ENCODE peak calls at places on chromosomes 5 and 9, in nine cellular contexts. X is lower leg skin; A is CD8-positive, alpha-beta T cell; L is H9; N is HL-60; G is BJ; J is tibial artery; Y is neural crest cell; B is astrocyte of the spinal cord. C is an unnamed sample.

GRCh38 chr5:161152415-161152814 is 300.4 kb upstream of the ATP10B start:
- DNase-seq in X (no peak), A (no peak), L (no peak), N (no peak), G (no peak), J (no peak), Y (no peak), B (no peak), C (no peak)

GRCh38 chr5:42520957-42521356 is 97.7 kb downstream of the GHR start:
- DNase-seq in X (no peak), A (no peak), L (no peak), N (no peak), G (no peak), J (no peak), Y (no peak), B (no peak), C (no peak)

GRCh38 chr5:16418471-16418922 is 47.1 kb downstream of the ZNF622 start:
- DNase-seq in X (no peak), A (no peak), L (no peak), N (no peak), G (no peak), J (no peak), Y (no peak), B (no peak), C (no peak)

GRCh38 chr9:122897969-122898368 is 7.2 kb downstream of the RC3H2 start:
- DNase-seq in X (no peak), A (no peak), L (no peak), N (no peak), G (no peak), J (no peak), Y (no peak), B (no peak), C (no peak)

GRCh38 chr5:41790038-41790776 is 80.0 kb downstream of the OXCT1 start:
- DNase-seq in X (no peak), A (no peak), L (no peak), N (no peak), G (no peak), J (no peak), Y (no peak), B (peak), C (no peak)

GRCh38 chr5:116574682-116575634 is at the start of gene SEMA6A:
- DNase-seq in X (peak), A (no peak), L (peak), N (peak), G (peak), J (peak), Y (peak), B (peak), C (peak)

GRCh38 chr5:39941436-39941835 is 516.7 kb upstream of the DAB2 start:
- DNase-seq in X (no peak), A (no peak), L (no peak), N (no peak), G (no peak), J (no peak), Y (no peak), B (no peak), C (no peak)

GRCh38 chr5:142432369-142432863 is 107.6 kb upstream of the SPRY4 start:
- DNase-seq in X (peak), A (peak), L (no peak), N (no peak), G (no peak), J (no peak), Y (no peak), B (no peak), C (no peak)

GRCh38 chr5:148607406-148607805 is 46.9 kb downstream of the HTR4 start:
- DNase-seq in X (no peak), A (no peak), L (no peak), N (no peak), G (no peak), J (no peak), Y (no peak), B (no peak), C (no peak)

GRCh38 chr5:92403308-92403707 is 1020.2 kb upstream of the ARRDC3 start:
- DNase-seq in X (no peak), A (no peak), L (no peak), N (no peak), G (no peak), J (no peak), Y (no peak), B (no peak), C (no peak)

GRCh38 chr9:13786131-13786530 is 506.6 kb upstream of the MPDZ start:
- DNase-seq in X (no peak), A (no peak), L (no peak), N (no peak), G (no peak), J (peak), Y (no peak), B (peak), C (peak)

GRCh38 chr5:123367739-123368138 is 55.5 kb downstream of the CEP120 start:
- DNase-seq in X (no peak), A (no peak), L (no peak), N (no peak), G (no peak), J (no peak), Y (no peak), B (peak), C (peak)

GRCh38 chr5:137842296-137842695 is 25.4 kb upstream of the MYOT start:
- DNase-seq in X (no peak), A (no peak), L (no peak), N (no peak), G (no peak), J (no peak), Y (no peak), B (no peak), C (no peak)

GRCh38 chr5:133330956-133331355 is 279.1 kb downstream of the HSPA4 start:
- DNase-seq in X (no peak), A (no peak), L (no peak), N (no peak), G (no peak), J (no peak), Y (no peak), B (no peak), C (no peak)

GRCh38 chr5:147751156-147751830 is 31.2 kb downstream of the JAKMIP2 start:
- DNase-seq in X (no peak), A (no peak), L (no peak), N (no peak), G (no peak), J (no peak), Y (peak), B (no peak), C (no peak)

GRCh38 chr9:127168756-127169506 is 46.5 kb upstream of the ANGPTL2 start:
- DNase-seq in X (peak), A (no peak), L (no peak), N (no peak), G (no peak), J (peak), Y (no peak), B (peak), C (no peak)

GRCh38 chr9:107039546-107039945 is 176.6 kb downstream of the ZNF462 start:
- DNase-seq in X (no peak), A (no peak), L (no peak), N (no peak), G (no peak), J (no peak), Y (no peak), B (peak), C (no peak)

GRCh38 chr9:128421474-128422010 is 885 bp downstream of the CERCAM start:
- DNase-seq in X (peak), A (no peak), L (no peak), N (no peak), G (no peak), J (no peak), Y (no peak), B (no peak), C (no peak)

GRCh38 chr9:86288501-86288900 is 6.2 kb upstream of the ISCA1 start:
- DNase-seq in X (no peak), A (no peak), L (no peak), N (no peak), G (no peak), J (no peak), Y (no peak), B (no peak), C (no peak)

GRCh38 chr9:111661150-111661801 is at the start of gene GNG10:
- DNase-seq in X (peak), A (peak), L (peak), N (no peak), G (no peak), J (peak), Y (peak), B (peak), C (peak)

GRCh38 chr9:37963936-37964739 is 60.2 kb upstream of the SLC25A51 start:
- DNase-seq in X (peak), A (no peak), L (no peak), N (no peak), G (peak), J (peak), Y (peak), B (peak), C (peak)

GRCh38 chr9:89497181-89497963 is 541 bp downstream of the SEMA4D start:
- DNase-seq in X (no peak), A (no peak), L (no peak), N (no peak), G (no peak), J (no peak), Y (peak), B (no peak), C (no peak)

GRCh38 chr9:5263568-5264218 is 32.5 kb downstream of the INSL4 start:
- DNase-seq in X (no peak), A (no peak), L (no peak), N (no peak), G (no peak), J (no peak), Y (no peak), B (peak), C (peak)

GRCh38 chr5:167934561-167934971 is 356.9 kb upstream of the WWC1 start:
- DNase-seq in X (no peak), A (no peak), L (no peak), N (no peak), G (no peak), J (peak), Y (no peak), B (peak), C (no peak)

GRCh38 chr5:78896128-78896527 is 89.0 kb downstream of the ARSB start:
- DNase-seq in X (no peak), A (no peak), L (no peak), N (no peak), G (no peak), J (no peak), Y (no peak), B (peak), C (peak)

GRCh38 chr9:81678088-81678487 is 11.3 kb downstream of the TLE1 start:
- DNase-seq in X (no peak), A (no peak), L (no peak), N (no peak), G (no peak), J (no peak), Y (no peak), B (no peak), C (no peak)

GRCh38 chr9:33116855-33117254 is 40.4 kb upstream of the SMU1 start:
- DNase-seq in X (no peak), A (no peak), L (no peak), N (no peak), G (no peak), J (peak), Y (no peak), B (no peak), C (no peak)

DNA sequence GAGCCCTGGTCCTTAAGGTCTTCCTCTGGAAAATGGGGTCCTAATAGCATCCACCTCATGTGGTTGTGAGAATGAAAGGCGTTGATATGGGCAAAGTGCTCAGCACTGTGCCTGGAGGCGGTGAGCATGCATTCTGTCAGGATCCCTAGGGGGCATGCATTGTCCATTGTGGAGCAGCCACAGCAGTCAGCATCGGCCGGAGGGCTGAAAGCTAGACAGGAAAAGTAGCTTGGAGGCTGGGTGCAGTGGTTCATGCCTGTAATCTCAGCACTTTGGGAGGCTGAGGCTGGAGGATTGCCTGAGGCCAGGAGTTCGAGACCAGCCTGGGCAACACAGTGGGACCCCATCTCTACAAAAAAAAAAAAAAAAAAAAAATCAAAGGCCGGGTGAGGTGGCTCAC is 122.2 kb downstream of the LHX2 start:
- DNase-seq in X (peak), A (no peak), L (peak), N (no peak), G (no peak), J (peak), Y (peak), B (peak), C (no peak)
- TF ChIP-seq CTCF in X (no peak), A (no peak), L (peak), N (peak), G (peak), J (no peak), Y (no peak), B (peak), C (peak)

DNA sequence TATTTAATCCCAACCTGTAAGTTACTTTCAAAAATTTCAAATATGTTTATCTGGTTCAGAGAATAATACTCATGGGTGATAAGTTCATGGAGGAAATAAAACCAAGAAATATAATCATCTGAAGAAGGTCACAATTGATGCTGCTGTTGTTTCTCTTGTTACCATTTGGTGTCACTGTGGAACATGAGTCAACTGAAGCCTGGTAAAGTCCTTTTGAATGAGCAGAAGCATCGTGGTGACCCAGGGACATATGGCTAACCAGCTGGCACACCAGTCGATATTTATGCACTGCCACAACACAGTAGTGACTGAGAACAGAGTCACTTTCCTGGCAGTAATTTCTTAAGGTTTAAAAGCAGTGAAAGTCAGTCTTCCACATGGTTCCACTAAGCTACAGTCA is 612.9 kb upstream of the TLE4 start:
- DNase-seq in X (no peak), A (no peak), L (no peak), N (no peak), G (no peak), J (no peak), Y (no peak), B (no peak), C (no peak)
- TF ChIP-seq CTCF in X (no peak), A (no peak), L (peak), N (no peak), G (no peak), J (no peak), Y (peak), B (peak), C (peak)

GRCh38 chr5:175846332-175846731 is 25.0 kb upstream of the CPLX2 start:
- DNase-seq in X (no peak), A (no peak), L (no peak), N (no peak), G (no peak), J (no peak), Y (no peak), B (no peak), C (no peak)

GRCh38 chr5:175849153-175849552 is 22.2 kb upstream of the CPLX2 start:
- DNase-seq in X (no peak), A (no peak), L (no peak), N (no peak), G (no peak), J (no peak), Y (no peak), B (no peak), C (no peak)

GRCh38 chr5:175848676-175849075 is 22.7 kb upstream of the CPLX2 start:
- DNase-seq in X (no peak), A (no peak), L (no peak), N (no peak), G (no peak), J (no peak), Y (no peak), B (no peak), C (no peak)

GRCh38 chr5:175847061-175847460 is 24.3 kb upstream of the CPLX2 start:
- DNase-seq in X (no peak), A (no peak), L (no peak), N (no peak), G (no peak), J (no peak), Y (no peak), B (no peak), C (no peak)

GRCh38 chr5:175847503-175847902 is 23.9 kb upstream of the CPLX2 start:
- DNase-seq in X (no peak), A (no peak), L (peak), N (no peak), G (no peak), J (no peak), Y (no peak), B (no peak), C (no peak)
- TF ChIP-seq CTCF in X (no peak), A (no peak), L (peak), N (peak), G (peak), J (no peak), Y (peak), B (peak), C (peak)

GRCh38 chr9:121567142-121568100 is 67.8 kb upstream of the GGTA1 start:
- DNase-seq in X (no peak), A (no peak), L (no peak), N (no peak), G (no peak), J (peak), Y (no peak), B (peak), C (no peak)
- TF ChIP-seq CTCF in X (no peak), A (no peak), L (no peak), N (no peak), G (no peak), J (peak), Y (no peak), B (no peak), C (no peak)

GRCh38 chr9:87683751-87684626 is 41.9 kb upstream of the CTSL start:
- DNase-seq in X (peak), A (no peak), L (peak), N (no peak), G (no peak), J (no peak), Y (no peak), B (no peak), C (no peak)

GRCh38 chr9:87685431-87685830 is 40.5 kb upstream of the CTSL start:
- DNase-seq in X (peak), A (no peak), L (peak), N (no peak), G (no peak), J (no peak), Y (no peak), B (no peak), C (no peak)

GRCh38 chr9:87686520-87687090 is 39.3 kb upstream of the CTSL start:
- DNase-seq in X (no peak), A (no peak), L (no peak), N (no peak), G (no peak), J (no peak), Y (no peak), B (no peak), C (no peak)

GRCh38 chr9:87685871-87686519 is 39.9 kb upstream of the CTSL start:
- DNase-seq in X (peak), A (no peak), L (peak), N (no peak), G (no peak), J (no peak), Y (no peak), B (no peak), C (peak)

DNA sequence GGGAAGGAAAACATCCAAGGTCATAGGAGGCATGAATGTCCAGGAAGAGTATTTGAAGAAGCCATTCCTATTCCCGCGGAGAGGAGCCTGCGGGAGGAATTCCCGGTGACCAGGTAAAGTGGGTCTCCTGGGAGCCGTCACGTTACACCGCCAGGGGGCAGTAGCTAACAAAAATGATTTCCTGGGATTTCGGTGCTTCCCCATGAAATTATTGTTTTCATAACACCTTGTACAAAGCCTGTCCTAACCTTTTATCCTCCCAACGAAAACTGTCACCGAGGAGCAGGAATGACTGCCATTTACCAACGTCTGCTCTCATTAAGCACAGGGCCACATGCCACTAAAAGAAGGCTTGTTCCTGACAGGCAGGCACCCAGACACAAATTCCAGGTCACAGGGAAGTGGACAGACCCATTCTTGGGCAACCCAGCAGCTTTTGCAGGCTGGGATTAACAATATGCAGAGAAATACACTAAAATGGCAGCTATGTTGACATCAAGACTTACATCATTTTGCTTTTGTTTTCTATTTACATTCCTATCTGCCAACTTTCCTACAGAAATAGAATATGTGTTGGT is 41.2 kb upstream of the CTSL start:
- DNase-seq in X (peak), A (no peak), L (peak), N (no peak), G (no peak), J (no peak), Y (peak), B (no peak), C (no peak)
- TF ChIP-seq CTCF in X (no peak), A (no peak), L (peak), N (peak), G (peak), J (peak), Y (peak), B (peak), C (peak)

DNA sequence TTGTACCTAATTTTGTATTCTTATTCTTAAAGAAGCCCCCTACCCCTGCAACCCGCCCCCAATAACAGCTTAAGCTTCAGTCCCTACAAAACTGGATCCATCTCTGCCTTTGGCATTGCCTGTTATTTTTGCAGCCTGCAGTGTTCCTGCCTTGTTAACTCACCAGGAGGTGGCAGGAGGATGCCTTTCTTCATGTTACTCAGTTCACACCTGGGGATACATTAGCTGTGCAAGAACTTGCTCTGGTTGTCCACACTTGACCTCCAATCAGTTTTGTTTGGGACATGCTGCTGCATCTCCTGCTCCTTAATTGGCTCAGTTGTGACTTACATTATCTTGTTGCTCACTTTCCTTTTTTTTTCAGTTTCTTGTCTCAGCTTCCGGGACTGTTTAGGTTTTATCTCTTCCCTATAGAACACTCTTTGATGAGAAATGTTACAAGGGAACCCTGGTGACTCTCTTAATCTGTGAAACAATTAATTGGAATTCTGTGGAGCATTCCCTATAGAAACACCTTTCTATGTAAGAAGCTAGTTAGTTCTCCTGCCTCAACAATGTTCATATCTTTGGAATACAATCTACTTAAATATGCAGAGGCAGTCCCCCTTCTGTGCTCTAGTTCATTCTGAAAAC is 467.7 kb upstream of the ACO1 start:
- DNase-seq in X (no peak), A (no peak), L (peak), N (no peak), G (no peak), J (no peak), Y (no peak), B (no peak), C (no peak)
- TF ChIP-seq CTCF in X (no peak), A (no peak), L (peak), N (no peak), G (no peak), J (no peak), Y (no peak), B (no peak), C (no peak)

GRCh38 chr5:125874717-125875116 is 548.5 kb upstream of the GRAMD2B start:
- DNase-seq in X (no peak), A (no peak), L (no peak), N (no peak), G (no peak), J (no peak), Y (no peak), B (no peak), C (no peak)
- TF ChIP-seq CTCF in X (no peak), A (no peak), L (no peak), N (no peak), G (no peak), J (no peak), Y (no peak), B (peak), C (no peak)